ENCODE peak calls at places on chromosomes 3 and 15, in four cellular contexts. G is stimulated activated CD8-positive, alpha-beta memory T cell treated with anti-CD3 and anti-CD28 coated beads, Interleukin-4, amount 100 ng/mL, for 4 hours; I is GM06990; J is heart right ventricle. D is an unnamed sample.

GRCh38 chr15:101570238-101570637 is 80.7 kb upstream of the PCSK6 start:
- DNase-seq in G (no peak), I (no peak), J (no peak), D (no peak)

GRCh38 chr3:35785540-35785939 is 146.2 kb downstream of the ARPP21 start:
- DNase-seq in G (no peak), I (no peak), J (no peak), D (no peak)

GRCh38 chr15:70765504-70766281 is 2.3 kb upstream of the UACA start:
- DNase-seq in G (no peak), I (no peak), J (no peak), D (no peak)

GRCh38 chr15:94196536-94196935 is 34.8 kb upstream of the MCTP2 start:
- DNase-seq in G (no peak), I (no peak), J (no peak), D (no peak)

GRCh38 chr15:81942655-81943054 is 103.2 kb downstream of the MEX3B start:
- DNase-seq in G (no peak), I (no peak), J (no peak), D (no peak)

GRCh38 chr3:127669541-127670228 is 3.1 kb upstream of the ABTB1 start:
- DNase-seq in G (no peak), I (no peak), J (no peak), D (no peak)

GRCh38 chr15:93265046-93265658 is 176.1 kb upstream of the RGMA start:
- DNase-seq in G (no peak), I (no peak), J (no peak), D (no peak)

GRCh38 chr3:39531681-39532080 is 64.2 kb downstream of the MOBP start:
- DNase-seq in G (no peak), I (no peak), J (peak), D (no peak)

GRCh38 chr3:23944007-23944760 is 902 bp upstream of the NR1D2 start:
- DNase-seq in G (no peak), I (no peak), J (no peak), D (no peak)

GRCh38 chr15:90889313-90889730 is 5.0 kb downstream of the FES start:
- DNase-seq in G (no peak), I (no peak), J (no peak), D (no peak)

GRCh38 chr15:64426845-64427465 is 33.4 kb upstream of the ZNF609 start:
- DNase-seq in G (no peak), I (no peak), J (no peak), D (no peak)

GRCh38 chr15:55789066-55789660 is 46.2 kb upstream of the PRTG start:
- DNase-seq in G (peak), I (no peak), J (peak), D (no peak)

GRCh38 chr3:85592256-85592655 is 633.5 kb downstream of the CADM2 start:
- DNase-seq in G (no peak), I (no peak), J (no peak), D (no peak)

GRCh38 chr3:10511809-10512494 is 6.6 kb upstream of the ATP2B2 start:
- DNase-seq in G (no peak), I (no peak), J (no peak), D (no peak)

GRCh38 chr15:65083262-65083701 is 6.7 kb downstream of the KBTBD13 start:
- DNase-seq in G (no peak), I (no peak), J (no peak), D (no peak)

GRCh38 chr3:13282986-13283876 is 136.9 kb downstream of the NUP210 start:
- DNase-seq in G (no peak), I (no peak), J (no peak), D (no peak)

GRCh38 chr15:36331531-36332275 is 247.7 kb upstream of the CDIN1 start:
- DNase-seq in G (no peak), I (no peak), J (no peak), D (no peak)

GRCh38 chr15:93943607-93944006 is 287.8 kb upstream of the MCTP2 start:
- DNase-seq in G (no peak), I (no peak), J (no peak), D (no peak)

GRCh38 chr3:46386206-46386605 is 15.5 kb downstream of the CCR5 start:
- DNase-seq in G (no peak), I (no peak), J (no peak), D (peak)

GRCh38 chr15:39282663-39283208 is 298.1 kb upstream of the THBS1 start:
- DNase-seq in G (no peak), I (no peak), J (no peak), D (no peak)

GRCh38 chr15:64501396-64501716 is 41.0 kb downstream of the ZNF609 start:
- DNase-seq in G (no peak), I (no peak), J (no peak), D (no peak)

GRCh38 chr15:71800835-71801745 is 9.3 kb upstream of the NR2E3 start:
- DNase-seq in G (no peak), I (no peak), J (peak), D (peak)

GRCh38 chr3:15647629-15648167 is 46.2 kb downstream of the BTD start:
- DNase-seq in G (no peak), I (peak), J (peak), D (no peak)

GRCh38 chr3:149315694-149316093 is 17.7 kb downstream of the TM4SF18 start:
- DNase-seq in G (no peak), I (no peak), J (no peak), D (no peak)

GRCh38 chr3:131174752-131175151 is 148.1 kb downstream of the NEK11 start:
- DNase-seq in G (no peak), I (peak), J (no peak), D (no peak)

GRCh38 chr3:159001711-159002110 is 199.9 kb downstream of the MFSD1 start:
- DNase-seq in G (no peak), I (no peak), J (no peak), D (no peak)

GRCh38 chr3:131453536-131453935 is 49.2 kb downstream of the MRPL3 start:
- DNase-seq in G (no peak), I (no peak), J (no peak), D (no peak)

GRCh38 chr3:86104154-86104553 is 886.8 kb downstream of the VGLL3 start:
- DNase-seq in G (no peak), I (no peak), J (no peak), D (no peak)

GRCh38 chr3:149812165-149812605 is 830 bp upstream of the RNF13 start:
- DNase-seq in G (no peak), I (no peak), J (no peak), D (no peak)

GRCh38 chr3:161700998-161701397 is 204.4 kb downstream of the OTOL1 start:
- DNase-seq in G (no peak), I (peak), J (no peak), D (no peak)